ENCODE peak calls at places on chromosomes 6 and 20, in four cellular contexts. O, L, S and K are unnamed samples.

GRCh38 chr6:17086469-17086868 is 15.4 kb upstream of the STMND1 start:
- DNase-seq in S (peak), O (no peak), L (no peak), K (no peak)

GRCh38 chr20:37393196-37393862 is 47.4 kb downstream of the SRC start:
- DNase-seq in S (no peak), O (no peak), L (no peak), K (no peak)

GRCh38 chr6:112383191-112383590 is 36.1 kb downstream of the RFPL4B start:
- DNase-seq in S (no peak), O (no peak), L (no peak), K (no peak)

GRCh38 chr20:50335105-50335504 is 144.5 kb downstream of the CEBPB start:
- DNase-seq in L (peak), O (no peak), S (peak), K (no peak)

GRCh38 chr6:5204340-5204739 is 56.4 kb downstream of the LYRM4 start:
- DNase-seq in L (no peak), S (no peak), O (no peak), K (no peak)

GRCh38 chr6:3753228-3753795 is 1.8 kb upstream of the PXDC1 start:
- DNase-seq in O (no peak), S (no peak), L (no peak), K (no peak)

GRCh38 chr6:151068761-151069312 is 170.9 kb upstream of the AKAP12 start:
- DNase-seq in O (no peak), S (no peak), L (no peak), K (no peak)

GRCh38 chr6:14456941-14457340 is 339.4 kb downstream of the CD83 start:
- DNase-seq in S (no peak), L (no peak), O (no peak), K (no peak)

GRCh38 chr6:111534366-111534765 is 51.3 kb upstream of the REV3L start:
- DNase-seq in O (no peak), L (no peak), S (no peak), K (no peak)

GRCh38 chr6:150711584-150712501 is 112.2 kb downstream of the PLEKHG1 start:
- DNase-seq in L (no peak), S (no peak), O (no peak), K (no peak)

GRCh38 chr6:11729083-11729482 is 49.5 kb downstream of the ADTRP start:
- DNase-seq in L (no peak), S (no peak), O (no peak), K (no peak)

GRCh38 chr20:46435146-46435545 is 28.7 kb upstream of the ELMO2 start:
- DNase-seq in S (no peak), L (no peak), O (no peak), K (no peak)